ENCODE peak calls at places on chromosomes 1 and 21, in nine cellular contexts. K, C, Q, N, M, Z, F, L and I are unnamed samples.

GRCh38 chr1:74197255-74197654 is 721 bp downstream of the LRRIQ3 start:
- DNase-seq in N (no peak), Q (no peak), K (no peak), L (no peak), F (no peak), C (no peak), Z (no peak), M (no peak), I (no peak)

GRCh38 chr1:22289251-22289995 is 146.5 kb upstream of the WNT4 start:
- DNase-seq in K (no peak), M (no peak), C (no peak), Q (no peak), Z (no peak), F (no peak), N (no peak), L (no peak), I (no peak)

GRCh38 chr1:60068393-60069045 is 5.1 kb downstream of the C1orf87 start:
- DNase-seq in Q (no peak), N (no peak), M (no peak), Z (peak; percentile 29), K (no peak), F (peak; percentile 73), L (no peak), C (no peak), I (peak; percentile 16)

GRCh38 chr1:36349839-36350238 is 26.4 kb upstream of the EVA1B start:
- DNase-seq in F (no peak), L (no peak), Z (peak; percentile 22), C (no peak), Q (no peak), N (no peak), K (no peak), M (no peak), I (no peak)

GRCh38 chr1:109764561-109765482 is 1.1 kb upstream of the EPS8L3 start:
- DNase-seq in N (no peak), C (no peak), F (no peak), M (no peak), Z (no peak), K (no peak), Q (no peak), L (no peak), I (no peak)

GRCh38 chr1:37389327-37389726 is 85.1 kb upstream of the ZC3H12A start:
- DNase-seq in N (no peak), L (no peak), Q (no peak), K (no peak), C (no peak), F (no peak), M (no peak), Z (no peak), I (no peak)

GRCh38 chr21:45125347-45125746 is 51.0 kb downstream of the ADARB1 start:
- DNase-seq in M (no peak), N (no peak), Z (no peak), K (no peak), C (no peak), Q (no peak), L (no peak), F (no peak), I (no peak)

GRCh38 chr1:156654700-156655099 is 12.8 kb downstream of the BCAN start:
- DNase-seq in L (no peak), C (no peak), Q (no peak), F (no peak), M (no peak), Z (no peak), K (no peak), N (no peak), I (no peak)

GRCh38 chr1:244137725-244138124 is 86.6 kb downstream of the ZBTB18 start:
- DNase-seq in L (no peak), F (no peak), M (no peak), Q (no peak), N (no peak), K (no peak), Z (peak; percentile 92), C (no peak), I (no peak)

GRCh38 chr1:8584316-8584715 is 233.1 kb downstream of the RERE start:
- DNase-seq in N (no peak), M (no peak), C (no peak), K (no peak), Q (no peak), L (no peak), F (no peak), Z (no peak), I (no peak)

GRCh38 chr1:2468540-2468939 is 7.5 kb upstream of the PLCH2 start:
- DNase-seq in C (no peak), M (no peak), F (no peak), Q (no peak), L (no peak), N (no peak), K (no peak), Z (no peak), I (no peak)

GRCh38 chr1:182601416-182601786 is 2.8 kb downstream of the RGS16 start:
- DNase-seq in K (peak; percentile 29), M (peak; percentile 89), C (peak; percentile 62), Q (peak; percentile 50), N (peak; percentile 29), L (peak; percentile 80), F (peak; percentile 45), Z (peak; percentile 68), I (peak; percentile 63)

GRCh38 chr1:228735871-228736586 is 750 bp downstream of the RHOU start:
- DNase-seq in Q (peak; percentile 22), N (no peak), Z (no peak), F (peak; percentile 15), C (no peak), L (peak; percentile 47), M (peak; percentile 17), K (no peak), I (no peak)

GRCh38 chr1:232430467-232430866 is 199.5 kb downstream of the SIPA1L2 start:
- DNase-seq in C (no peak), M (no peak), L (no peak), F (no peak), Q (no peak), K (no peak), N (no peak), Z (no peak), I (no peak)

GRCh38 chr21:45507523-45507875 is 34.7 kb downstream of the SLC19A1 start:
- DNase-seq in N (no peak), F (no peak), Z (no peak), M (no peak), L (no peak), C (no peak), Q (no peak), K (no peak), I (no peak)

GRCh38 chr1:83931658-83932253 is 67.2 kb downstream of the TTLL7 start:
- DNase-seq in N (peak; percentile 19), C (no peak), L (peak; percentile 48), F (peak; percentile 20), Q (no peak), M (peak; percentile 56), K (no peak), Z (peak; percentile 45), I (peak; percentile 61)

GRCh38 chr1:198986041-198986440 is 347.2 kb downstream of the PTPRC start:
- DNase-seq in C (no peak), Q (no peak), M (no peak), L (no peak), F (no peak), Z (no peak), K (peak; percentile 35), N (no peak), I (no peak)

GRCh38 chr1:201538618-201539551 is at the start of gene NAV1:
- DNase-seq in F (peak; percentile 93), N (no peak), Q (peak; percentile 4), L (peak; percentile 74), Z (no peak), K (peak; percentile 67), M (peak; percentile 77), C (no peak), I (peak; percentile 90)

GRCh38 chr1:182861994-182862393 is 22.8 kb downstream of the DHX9 start:
- DNase-seq in L (no peak), N (no peak), F (no peak), M (no peak), Q (no peak), K (no peak), Z (no peak), C (no peak), I (no peak)

GRCh38 chr1:228646717-228647522 is 88.4 kb upstream of the RHOU start:
- DNase-seq in F (peak; percentile 54), L (no peak), M (peak; percentile 49), C (no peak), Z (no peak), N (peak; percentile 20), K (peak; percentile 57), Q (peak; percentile 11), I (peak; percentile 49)

GRCh38 chr1:155835548-155835947 is 21.5 kb downstream of the GON4L start:
- DNase-seq in K (no peak), M (no peak), Q (no peak), C (no peak), Z (no peak), L (no peak), N (no peak), F (no peak), I (no peak)

GRCh38 chr1:246413430-246413829 is 93.6 kb downstream of the SMYD3 start:
- DNase-seq in M (no peak), L (no peak), N (no peak), K (no peak), Z (no peak), C (no peak), F (no peak), Q (no peak), I (no peak)

GRCh38 chr1:35369922-35370671 is 101.6 kb downstream of the ZMYM4 start:
- DNase-seq in F (peak; percentile 57), Q (no peak), M (no peak), Z (peak; percentile 86), K (peak; percentile 68), L (no peak), N (no peak), C (peak; percentile 61), I (peak; percentile 58)

GRCh38 chr1:155062151-155062686 is 1.3 kb upstream of the EFNA4 start:
- DNase-seq in M (no peak), C (no peak), F (no peak), N (no peak), Z (no peak), Q (no peak), K (no peak), L (peak; percentile 79), I (no peak)

GRCh38 chr1:57278558-57278957 is 145.3 kb downstream of the DAB1 start:
- DNase-seq in L (no peak), Z (no peak), Q (no peak), M (no peak), K (no peak), C (no peak), N (no peak), F (no peak), I (no peak)

GRCh38 chr1:69088556-69088955 is 479.2 kb upstream of the LRRC7 start:
- DNase-seq in L (no peak), F (no peak), N (no peak), K (no peak), C (no peak), Z (no peak), Q (no peak), M (no peak), I (no peak)

GRCh38 chr1:236734141-236734765 is 48.0 kb downstream of the ACTN2 start:
- DNase-seq in Q (no peak), F (no peak), C (no peak), N (no peak), Z (no peak), M (no peak), K (no peak), L (no peak), I (no peak)

GRCh38 chr1:6466751-6467150 is 778 bp upstream of the TNFRSF25 start:
- DNase-seq in M (no peak), Q (no peak), Z (no peak), N (no peak), K (no peak), C (no peak), F (no peak), L (no peak), I (no peak)

GRCh38 chr1:23593556-23594148 is 34.4 kb upstream of the ID3 start:
- DNase-seq in N (no peak), L (no peak), F (no peak), K (no peak), Z (no peak), C (no peak), Q (no peak), M (peak; percentile 78), I (no peak)

GRCh38 chr1:209707308-209707707 is 2.7 kb downstream of the HSD11B1 start:
- DNase-seq in Q (no peak), F (no peak), C (no peak), L (no peak), K (no peak), Z (no peak), M (no peak), N (no peak), I (no peak)

GRCh38 chr1:36248250-36248894 is 24.1 kb downstream of the THRAP3 start:
- DNase-seq in N (peak; percentile 51), L (no peak), F (peak; percentile 87), Z (peak; percentile 50), K (peak; percentile 65), M (no peak), C (peak; percentile 50), Q (no peak), I (peak; percentile 92)